ENCODE peak calls at places on chromosomes 11 and 22, in eight cellular contexts. V is suprapubic skin; Y is NCI-H1417; H is activated CD4-positive, alpha-beta T cell treated with anti-CD3 and anti-CD28 coated beads, Interleukin-2, amount 50 U/mL, for 48 hours; T is stimulated activated CD8-positive, alpha-beta memory T cell treated with anti-CD3 and anti-CD28 coated beads, Interleukin-12 subunit alpha, Interleukin-12 subunit beta, amount 100 ng/mL, for 4 hours; N is GM23248; E is NCI-H1436 treated with DMSO at 0.1 percent for 48 hours; P is activated CD8-positive, alpha-beta memory T cell treated with anti-CD3 and anti-CD28 coated beads, Interleukin-2, amount 50 U/mL, for 48 hours. R is an unnamed sample.

GRCh38 chr22:31905356-31905755 is 39.0 kb upstream of the YWHAH start:
- DNase-seq in V (no peak), Y (no peak), H (no peak), T (no peak), N (no peak), E (no peak), P (no peak), R (no peak)

GRCh38 chr11:12050470-12050891 is 42.1 kb upstream of the DKK3 start:
- DNase-seq in V (no peak), Y (no peak), H (no peak), T (no peak), N (no peak), E (no peak), P (no peak), R (no peak)

GRCh38 chr22:29665486-29665885 is 54.3 kb upstream of the CABP7 start:
- DNase-seq in V (no peak), Y (no peak), H (no peak), T (no peak), N (no peak), E (no peak), P (no peak), R (no peak)

GRCh38 chr11:133277886-133278285 is 254.4 kb downstream of the OPCML start:
- DNase-seq in V (no peak), Y (no peak), H (no peak), T (no peak), N (no peak), E (no peak), P (no peak), R (no peak)

GRCh38 chr11:65169164-65169641 is 830 bp upstream of the SPDYC start:
- DNase-seq in V (no peak), Y (no peak), H (no peak), T (no peak), N (no peak), E (no peak), P (no peak), R (no peak)

GRCh38 chr11:15170170-15170569 is 55.4 kb downstream of the INSC start:
- DNase-seq in V (no peak), Y (no peak), H (no peak), T (no peak), N (peak), E (no peak), P (no peak), R (no peak)

GRCh38 chr11:67060111-67060522 is 3.5 kb downstream of the RHOD start:
- DNase-seq in V (no peak), Y (no peak), H (no peak), T (no peak), N (peak), E (no peak), P (no peak), R (no peak)

GRCh38 chr11:32029721-32030120 is 61.2 kb upstream of the RCN1 start:
- DNase-seq in V (no peak), Y (no peak), H (no peak), T (no peak), N (peak), E (no peak), P (no peak), R (no peak)

GRCh38 chr11:114746013-114746412 is 67.7 kb downstream of the NXPE2 start:
- DNase-seq in V (no peak), Y (no peak), H (no peak), T (no peak), N (no peak), E (no peak), P (no peak), R (no peak)

GRCh38 chr11:25537393-25537792 is 794.5 kb upstream of the ANO3 start:
- DNase-seq in V (no peak), Y (no peak), H (no peak), T (no peak), N (no peak), E (no peak), P (no peak), R (no peak)

GRCh38 chr11:71129624-71130023 is 122.8 kb downstream of the SHANK2 start:
- DNase-seq in V (no peak), Y (no peak), H (no peak), T (no peak), N (peak), E (no peak), P (no peak), R (no peak)

GRCh38 chr11:59865031-59865430 is 1.3 kb downstream of the TCN1 start:
- DNase-seq in V (no peak), Y (no peak), H (no peak), T (no peak), N (peak), E (no peak), P (no peak), R (no peak)

GRCh38 chr11:92480519-92480918 is 255.9 kb downstream of the FAT3 start:
- DNase-seq in V (no peak), Y (no peak), H (no peak), T (no peak), N (peak), E (no peak), P (no peak), R (no peak)

GRCh38 chr22:25403284-25403606 is 161.2 kb upstream of the GRK3 start:
- DNase-seq in V (no peak), Y (no peak), H (no peak), T (no peak), N (no peak), E (no peak), P (no peak), R (no peak)

GRCh38 chr11:34978236-34979191 is 62.1 kb downstream of the PDHX start:
- DNase-seq in V (no peak), Y (no peak), H (no peak), T (no peak), N (no peak), E (no peak), P (no peak), R (no peak)

GRCh38 chr22:47161631-47162030 is 399.2 kb downstream of the TBC1D22A start:
- DNase-seq in V (no peak), Y (peak), H (no peak), T (no peak), N (no peak), E (no peak), P (no peak), R (peak)

GRCh38 chr22:26362471-26362870 is 66.6 kb upstream of the ASPHD2 start:
- DNase-seq in V (no peak), Y (no peak), H (no peak), T (no peak), N (peak), E (no peak), P (no peak), R (no peak)

GRCh38 chr11:57597461-57597892 is at the start of gene SERPING1:
- DNase-seq in V (peak), Y (no peak), H (no peak), T (no peak), N (peak), E (no peak), P (no peak), R (peak)

GRCh38 chr11:12239396-12240298 is 129.3 kb downstream of the MICAL2 start:
- DNase-seq in V (no peak), Y (no peak), H (no peak), T (no peak), N (peak), E (no peak), P (no peak), R (no peak)

GRCh38 chr22:19178065-19178658 is 374 bp downstream of the SLC25A1 start:
- DNase-seq in V (no peak), Y (peak), H (no peak), T (peak), N (peak), E (no peak), P (no peak), R (peak)

GRCh38 chr11:94787798-94788197 is 19.6 kb downstream of the AMOTL1 start:
- DNase-seq in V (no peak), Y (no peak), H (no peak), T (no peak), N (no peak), E (no peak), P (no peak), R (no peak)

GRCh38 chr11:20066783-20067156 is 93.5 kb downstream of the DBX1 start:
- DNase-seq in V (no peak), Y (no peak), H (no peak), T (no peak), N (no peak), E (no peak), P (no peak), R (no peak)

GRCh38 chr11:4643084-4643483 is 698 bp upstream of the OR51E1 start:
- DNase-seq in V (no peak), Y (no peak), H (no peak), T (no peak), N (no peak), E (no peak), P (no peak), R (no peak)

GRCh38 chr11:20474951-20475517 is 87.5 kb downstream of the PRMT3 start:
- DNase-seq in V (no peak), Y (no peak), H (no peak), T (no peak), N (no peak), E (no peak), P (no peak), R (no peak)

GRCh38 chr22:44539467-44540063 is 41.5 kb upstream of the RTL6 start:
- DNase-seq in V (peak), Y (no peak), H (no peak), T (no peak), N (no peak), E (no peak), P (no peak), R (peak)

GRCh38 chr11:1826552-1827094 is 8.2 kb upstream of the SYT8 start:
- DNase-seq in V (peak), Y (no peak), H (no peak), T (no peak), N (peak), E (no peak), P (no peak), R (peak)

GRCh38 chr22:19201858-19202798 is 23.6 kb upstream of the SLC25A1 start:
- DNase-seq in V (no peak), Y (no peak), H (no peak), T (no peak), N (no peak), E (no peak), P (no peak), R (peak)

GRCh38 chr11:73343076-73343833 is 32.9 kb upstream of the RELT start:
- DNase-seq in V (no peak), Y (peak), H (no peak), T (no peak), N (no peak), E (no peak), P (no peak), R (no peak)

GRCh38 chr11:33000181-33000580 is 15.5 kb upstream of the DEPDC7 start:
- DNase-seq in V (no peak), Y (no peak), H (no peak), T (no peak), N (peak), E (no peak), P (no peak), R (no peak)

GRCh38 chr22:48366056-48366455 is 1461.6 kb downstream of the BRD1 start:
- DNase-seq in V (no peak), Y (no peak), H (no peak), T (no peak), N (no peak), E (no peak), P (no peak), R (peak)

GRCh38 chr22:37581534-37581933 is 1.6 kb upstream of the LGALS2 start:
- DNase-seq in V (no peak), Y (no peak), H (no peak), T (no peak), N (peak), E (no peak), P (no peak), R (no peak)

GRCh38 chr11:108432783-108433182 is 34.5 kb downstream of the C11orf65 start:
- DNase-seq in V (no peak), Y (no peak), H (no peak), T (no peak), N (peak), E (no peak), P (no peak), R (no peak)

GRCh38 chr11:5808500-5809121 is at the start of gene OR52N2:
- DNase-seq in V (peak), Y (peak), H (peak), T (peak), N (peak), E (no peak), P (peak), R (peak)